ENCODE peak calls at places on chromosomes 16 and 17, in ten cellular contexts. Z is adipocyte; Q is tibial nerve; J is GM23338; V is heart left ventricle; T is small intestine; W is CD4-positive, alpha-beta memory T cell; C is aorta; H is heart right ventricle; K is colonic mucosa. F is an unnamed sample.

GRCh38 chr17:50283246-50283645 is 9.0 kb downstream of the TMEM92 start:
- DNase-seq in Z (no peak), Q (no peak), J (no peak), V (no peak), T (no peak), W (no peak), C (no peak), H (no peak), K (no peak), F (no peak)

GRCh38 chr17:54277868-54278267 is 455.1 kb downstream of the KIF2B start:
- DNase-seq in Z (no peak), Q (no peak), J (no peak), V (no peak), T (no peak), W (no peak), C (no peak), H (no peak), K (no peak), F (no peak)

GRCh38 chr16:31202402-31203385 is at the start of gene PYCARD:
- DNase-seq in Z (peak; percentile 54), Q (peak; percentile 32), J (peak; percentile 66), V (peak; percentile 85), T (peak; percentile 87), W (peak; percentile 37), C (peak; percentile 86), H (peak; percentile 73), K (peak; percentile 81), F (peak; percentile 48)

GRCh38 chr16:85136213-85136704 is 24.0 kb upstream of the CIBAR2 start:
- DNase-seq in Z (peak; percentile 30), Q (no peak), J (no peak), V (no peak), T (no peak), W (no peak), C (no peak), H (peak; percentile 50), K (no peak), F (no peak)

GRCh38 chr17:66459811-66460270 is 157.4 kb downstream of the PRKCA start:
- DNase-seq in Z (peak; percentile 98), Q (peak; percentile 19), J (no peak), V (no peak), T (no peak), W (no peak), C (no peak), H (no peak), K (no peak), F (peak; percentile 89)

GRCh38 chr17:14730821-14731220 is 429.9 kb downstream of the HS3ST3B1 start:
- DNase-seq in Z (no peak), Q (no peak), J (no peak), V (no peak), T (no peak), W (no peak), C (no peak), H (no peak), K (no peak), F (no peak)

GRCh38 chr16:28977703-28978641 is 3.4 kb downstream of the SPNS1 start:
- DNase-seq in Z (no peak), Q (no peak), J (peak; percentile 81), V (no peak), T (peak; percentile 39), W (no peak), C (no peak), H (no peak), K (peak; percentile 28), F (no peak)

GRCh38 chr16:27432600-27432957 is 30.6 kb downstream of the IL21R start:
- DNase-seq in Z (peak; percentile 18), Q (no peak), J (no peak), V (no peak), T (no peak), W (no peak), C (no peak), H (no peak), K (no peak), F (no peak)

GRCh38 chr17:31534223-31534888 is 142.9 kb downstream of the RAB11FIP4 start:
- DNase-seq in Z (peak; percentile 27), Q (no peak), J (no peak), V (no peak), T (no peak), W (no peak), C (no peak), H (no peak), K (no peak), F (no peak)

GRCh38 chr17:34306466-34306865 is 12.8 kb upstream of the CCL8 start:
- DNase-seq in Z (peak; percentile 77), Q (no peak), J (peak; percentile 80), V (no peak), T (peak; percentile 5), W (no peak), C (no peak), H (no peak), K (no peak), F (no peak)

GRCh38 chr17:62679866-62680377 is 52.5 kb downstream of the MRC2 start:
- DNase-seq in Z (no peak), Q (no peak), J (peak; percentile 47), V (peak; percentile 54), T (no peak), W (no peak), C (peak; percentile 80), H (no peak), K (no peak), F (no peak)

GRCh38 chr17:50176559-50177471 is 11.0 kb downstream of the SGCA start:
- DNase-seq in Z (peak; percentile 27), Q (no peak), J (no peak), V (peak; percentile 44), T (no peak), W (no peak), C (peak; percentile 64), H (peak; percentile 21), K (no peak), F (no peak)

GRCh38 chr16:50596762-50597450 is 48.7 kb downstream of the NKD1 start:
- DNase-seq in Z (no peak), Q (no peak), J (no peak), V (peak; percentile 25), T (no peak), W (no peak), C (peak; percentile 57), H (no peak), K (no peak), F (no peak)

GRCh38 chr17:30290696-30291570 is 811 bp downstream of the BLMH start:
- DNase-seq in Z (peak; percentile 66), Q (no peak), J (peak; percentile 70), V (no peak), T (peak; percentile 56), W (peak; percentile 18), C (peak; percentile 81), H (peak; percentile 28), K (peak; percentile 72), F (peak; percentile 25)

GRCh38 chr17:74874615-74875037 is 1.8 kb upstream of the FDXR start:
- DNase-seq in Z (no peak), Q (no peak), J (no peak), V (no peak), T (no peak), W (no peak), C (no peak), H (no peak), K (no peak), F (no peak)

GRCh38 chr17:17681187-17681743 is at the start of gene RAI1:
- DNase-seq in Z (peak; percentile 95), Q (no peak), J (peak; percentile 73), V (peak; percentile 87), T (peak; percentile 68), W (peak; percentile 78), C (peak; percentile 93), H (peak; percentile 81), K (peak; percentile 72), F (peak; percentile 82)
- H3K4me3 ChIP-seq in Z (peak within 1 kb of the TSS; percentile 82), Q (peak within 1 kb of the TSS; percentile 91), J (peak within 1 kb of the TSS; percentile 66), V (peak within 1 kb of the TSS; percentile 74), T (peak within 1 kb of the TSS; percentile 79), W (no peak within 1 kb of the TSS), C (peak within 1 kb of the TSS; percentile 94), H (peak within 1 kb of the TSS; percentile 90), K (peak within 1 kb of the TSS; percentile 87), F (peak within 1 kb of the TSS; percentile 71)

GRCh38 chr17:45313419-45313771 is 3.4 kb downstream of the MAP3K14 start:
- DNase-seq in Z (no peak), Q (no peak), J (no peak), V (no peak), T (peak; percentile 24), W (no peak), C (no peak), H (no peak), K (no peak), F (no peak)
- H3K4me3 ChIP-seq in Z (no peak overlapping the region), Q (no peak overlapping the region), J (no peak overlapping the region), V (no peak overlapping the region), T (no peak overlapping the region), W (peak overlapping the region; percentile 2), C (no peak overlapping the region), H (no peak overlapping the region), K (no peak overlapping the region), F (no peak overlapping the region)

GRCh38 chr17:37744961-37745800 is at the start of gene HNF1B:
- DNase-seq in Z (no peak), Q (no peak), J (peak; percentile 83), V (no peak), T (peak; percentile 87), W (no peak), C (no peak), H (no peak), K (peak; percentile 90), F (no peak)

GRCh38 chr17:37744633-37744927 is 279 bp downstream of the HNF1B start:
- DNase-seq in Z (no peak), Q (no peak), J (no peak), V (no peak), T (no peak), W (no peak), C (no peak), H (no peak), K (no peak), F (no peak)

GRCh38 chr17:37743612-37743874 is 1.3 kb downstream of the HNF1B start:
- DNase-seq in Z (no peak), Q (no peak), J (no peak), V (no peak), T (peak; percentile 91), W (no peak), C (no peak), H (no peak), K (peak; percentile 80), F (no peak)

GRCh38 chr17:37742762-37743611 is 1.9 kb downstream of the HNF1B start:
- DNase-seq in Z (no peak), Q (no peak), J (peak; percentile 63), V (no peak), T (peak; percentile 88), W (no peak), C (no peak), H (no peak), K (no peak), F (no peak)

GRCh38 chr17:37743875-37744632 is 805 bp downstream of the HNF1B start:
- DNase-seq in Z (no peak), Q (no peak), J (peak; percentile 65), V (no peak), T (peak; percentile 38), W (no peak), C (no peak), H (no peak), K (peak; percentile 64), F (no peak)
- H3K4me3 ChIP-seq in Z (no peak overlapping the region), Q (no peak overlapping the region), J (peak overlapping the region; percentile 78), V (peak overlapping the region; percentile 26), T (peak overlapping the region; percentile 61), W (no peak overlapping the region), C (no peak overlapping the region), H (no peak overlapping the region), K (peak overlapping the region; percentile 49), F (no peak overlapping the region)

DNA sequence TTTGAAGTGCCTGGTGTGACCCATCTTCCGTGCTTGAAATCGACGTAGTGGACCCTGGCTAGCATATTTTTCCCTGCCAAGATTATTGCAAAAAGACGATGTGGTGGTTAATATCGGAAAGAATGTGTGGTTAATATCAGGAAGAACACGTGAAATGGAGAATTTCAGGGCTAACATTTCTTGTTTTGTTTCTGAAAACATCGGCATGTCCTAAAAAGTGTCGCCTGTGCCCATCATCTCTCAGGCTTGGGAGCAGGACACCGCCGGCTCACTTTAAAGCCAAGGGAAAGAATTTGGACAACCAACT is 345 bp upstream of the DCXR start:
- DNase-seq in Z (no peak), Q (no peak), J (no peak), V (no peak), T (no peak), W (no peak), C (no peak), H (no peak), K (no peak), F (no peak)
- H3K4me3 ChIP-seq in Z (peak overlapping the region; percentile 90), Q (peak overlapping the region; percentile 43), J (peak overlapping the region; percentile 81), V (peak overlapping the region; percentile 60), T (no peak overlapping the region), W (peak overlapping the region; percentile 52), C (peak overlapping the region; percentile 3), H (peak overlapping the region; percentile 60), K (peak overlapping the region; percentile 83), F (peak overlapping the region; percentile 49)